ENCODE peak calls at places on chromosomes 12 and 14, in nine cellular contexts. V is AG09319; H is AG04450; X is RCC 7860; A is activated CD8-positive, alpha-beta memory T cell treated with anti-CD3 and anti-CD28 coated beads for 4 hours; Y is NCI-H446 treated with DMSO at 0.1 percent for 48 hours; J is NCI-H1417; I is A549; M is astrocyte of the cerebellum. S is an unnamed sample.
A peak's percentile ranks its signal among the peaks of the same experiment; 100 is the strongest.

GRCh38 chr12:108442077-108442476 is 73.0 kb upstream of the FICD start:
- DNase-seq in H (no peak), A (no peak), I (no peak), V (no peak), X (no peak), M (no peak), Y (no peak), J (no peak), S (peak; percentile 38)

GRCh38 chr12:108612788-108613282 is 15.0 kb upstream of the TMEM119 start:
- DNase-seq in X (peak; percentile 42), Y (no peak), A (no peak), H (no peak), I (no peak), J (no peak), M (no peak), V (no peak), S (no peak)

GRCh38 chr14:33985242-33985641 is 34.4 kb upstream of the EGLN3 start:
- DNase-seq in A (no peak), V (no peak), X (no peak), J (no peak), H (no peak), Y (no peak), M (no peak), I (peak; percentile 38), S (no peak)

GRCh38 chr14:105525861-105526780 is at the start of gene TMEM121:
- DNase-seq in M (no peak), H (no peak), I (peak; percentile 46), J (no peak), Y (no peak), X (no peak), A (no peak), V (no peak), S (peak; percentile 11)

GRCh38 chr12:68405292-68405900 is 73.2 kb upstream of the MDM1 start:
- DNase-seq in J (no peak), V (no peak), A (no peak), I (peak; percentile 36), Y (no peak), H (no peak), M (no peak), X (no peak), S (no peak)

GRCh38 chr14:104232070-104232484 is 93.7 kb downstream of the KIF26A start:
- DNase-seq in Y (no peak), J (no peak), X (no peak), I (no peak), V (no peak), H (no peak), A (no peak), M (no peak), S (no peak)

GRCh38 chr12:10615532-10615931 is 2.1 kb upstream of the MAGOHB start:
- DNase-seq in A (no peak), I (peak; percentile 54), J (no peak), V (no peak), H (no peak), X (peak; percentile 67), M (no peak), Y (no peak), S (no peak)

GRCh38 chr14:27386391-27386790 is 788.6 kb upstream of the NOVA1 start:
- DNase-seq in X (no peak), I (no peak), V (no peak), J (no peak), M (no peak), Y (no peak), A (no peak), H (no peak), S (no peak)

GRCh38 chr12:130826151-130826801 is 12.8 kb downstream of the STX2 start:
- DNase-seq in A (peak; percentile 51), V (no peak), M (no peak), H (peak; percentile 21), I (peak; percentile 76), Y (no peak), X (no peak), J (no peak), S (peak; percentile 27)

GRCh38 chr12:110135806-110136205 is 11.6 kb downstream of the IFT81 start:
- DNase-seq in M (no peak), V (no peak), J (no peak), X (no peak), I (no peak), H (no peak), Y (no peak), A (no peak), S (no peak)

GRCh38 chr12:15689751-15690191 is 99.4 kb downstream of the EPS8 start:
- DNase-seq in J (no peak), A (no peak), X (peak; percentile 24), I (peak; percentile 39), V (no peak), H (no peak), M (no peak), Y (no peak), S (no peak)

GRCh38 chr12:44696542-44696941 is 179.6 kb downstream of the NELL2 start:
- DNase-seq in H (no peak), A (no peak), Y (no peak), J (no peak), M (no peak), X (no peak), V (no peak), I (no peak), S (no peak)

GRCh38 chr14:63941023-63941422 is 88.2 kb downstream of the SYNE2 start:
- DNase-seq in J (peak; percentile 42), H (no peak), A (no peak), Y (no peak), V (no peak), X (no peak), M (no peak), I (no peak), S (no peak)